ENCODE peak calls at places on chromosomes 2 and 18, in four cellular contexts. F, R, O and X are unnamed samples.
A peak's percentile ranks its signal among the peaks of the same experiment; 100 is the strongest.

GRCh38 chr2:37802106-37802791 is 122.8 kb upstream of the RMDN2 start:
- DNase-seq in R (no peak), F (no peak), O (no peak), X (no peak)

GRCh38 chr2:30912056-30912455 is 104.8 kb upstream of the CAPN13 start:
- DNase-seq in O (no peak), F (no peak), R (no peak), X (no peak)

GRCh38 chr2:197378494-197378972 is 56.3 kb downstream of the SF3B1 start:
- DNase-seq in O (no peak), R (peak; percentile 59), F (peak; percentile 58), X (peak; percentile 54)

GRCh38 chr2:180618570-180618969 is 361.8 kb upstream of the UBE2E3 start:
- DNase-seq in O (no peak), R (no peak), F (no peak), X (no peak)

GRCh38 chr2:17166506-17166905 is 351.7 kb downstream of the RAD51AP2 start:
- DNase-seq in F (no peak), R (no peak), O (no peak), X (no peak)

GRCh38 chr18:58590231-58590630 is 38.7 kb downstream of the ALPK2 start:
- DNase-seq in O (no peak), R (peak; percentile 29), F (no peak), X (peak; percentile 77)

GRCh38 chr18:62655520-62656219 is 59.7 kb upstream of the PHLPP1 start:
- DNase-seq in F (no peak), O (no peak), R (no peak), X (no peak)

GRCh38 chr2:226658555-226658954 is 141.1 kb downstream of the IRS1 start:
- DNase-seq in O (no peak), R (no peak), F (no peak), X (no peak)

GRCh38 chr18:21134895-21135294 is 23.3 kb upstream of the ROCK1 start:
- DNase-seq in R (no peak), O (no peak), F (no peak), X (no peak)

GRCh38 chr2:96142217-96143113 is 2.8 kb downstream of the DUSP2 start:
- DNase-seq in O (no peak), F (peak; percentile 77), R (peak; percentile 61), X (peak; percentile 22)

GRCh38 chr2:208006833-208007232 is 18.5 kb downstream of the PLEKHM3 start:
- DNase-seq in O (no peak), F (no peak), R (no peak), X (no peak)

GRCh38 chr18:1559563-1559962 is 654.9 kb downstream of the ADCYAP1 start:
- DNase-seq in F (peak; percentile 10), O (no peak), R (no peak), X (peak; percentile 3)

GRCh38 chr2:100778812-100779450 is 41.0 kb upstream of the NPAS2 start:
- DNase-seq in R (no peak), O (no peak), F (no peak), X (peak; percentile 68)

GRCh38 chr2:24822049-24822706 is 29.0 kb downstream of the CENPO start:
- DNase-seq in R (peak; percentile 56), O (no peak), F (no peak), X (no peak)

GRCh38 chr18:55220523-55220922 is 261.3 kb upstream of the CCDC68 start:
- DNase-seq in O (peak; percentile 33), R (no peak), F (no peak), X (no peak)

GRCh38 chr2:95025406-95026319 is at the start of gene MAL:
- DNase-seq in O (no peak), R (peak; percentile 60), F (no peak), X (no peak)

GRCh38 chr2:135755573-135755972 is 13.9 kb downstream of the UBXN4 start:
- DNase-seq in F (no peak), O (no peak), R (no peak), X (no peak)

GRCh38 chr2:214379227-214379626 is 31.6 kb upstream of the VWC2L start:
- DNase-seq in F (no peak), O (no peak), R (no peak), X (no peak)

DNA sequence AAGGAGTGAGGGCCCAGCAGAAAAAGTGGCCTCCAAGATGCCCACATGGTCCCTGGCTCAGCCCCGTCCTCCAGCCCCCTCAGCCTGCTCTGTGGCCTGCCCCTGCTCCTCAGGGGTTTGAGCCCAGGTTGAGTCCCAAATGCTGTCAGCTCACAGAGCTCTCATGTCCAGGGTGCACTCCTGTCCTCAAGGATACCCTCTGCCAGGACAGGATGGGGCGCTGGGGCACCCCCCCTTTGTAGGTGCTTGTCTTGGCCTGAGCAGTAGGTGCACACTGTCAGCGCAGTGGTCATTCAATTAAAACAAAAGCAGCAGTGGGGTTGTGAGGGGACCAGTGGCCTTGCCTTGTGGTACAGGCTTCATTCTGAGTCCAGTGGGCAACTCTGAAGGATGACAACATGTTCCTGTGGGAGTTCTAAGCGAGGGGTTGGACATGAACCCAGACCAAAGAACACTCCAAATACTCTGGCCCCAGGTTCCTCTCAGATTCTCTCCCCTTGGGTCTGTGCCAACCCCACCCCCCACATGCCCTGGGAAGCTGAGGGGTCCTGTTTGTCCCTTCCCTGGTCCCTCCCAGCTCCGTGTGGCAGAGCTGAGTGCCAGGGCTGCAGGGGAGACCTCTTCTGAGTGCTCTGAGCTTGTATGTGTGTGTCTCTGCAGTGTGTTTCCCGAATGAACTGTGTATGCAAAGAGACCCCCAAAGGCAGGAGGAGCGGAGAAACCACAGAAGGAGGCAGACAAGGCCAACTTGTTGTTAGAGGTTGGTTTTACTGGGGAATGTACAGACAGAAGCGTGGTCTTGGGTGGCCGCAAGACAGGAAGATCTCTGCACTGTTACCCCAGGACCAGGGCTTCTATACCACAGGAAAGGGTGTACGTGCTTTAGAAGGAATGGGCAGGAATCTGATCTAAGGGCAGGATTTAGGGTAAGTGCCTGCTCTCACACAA is 155.6 kb upstream of the HS6ST1 start:
- DNase-seq in R (no peak), O (no peak), F (no peak), X (no peak)
- TF ChIP-seq NR2C2 in R (no peak), O (no peak), F (no peak), X (no peak)

DNA sequence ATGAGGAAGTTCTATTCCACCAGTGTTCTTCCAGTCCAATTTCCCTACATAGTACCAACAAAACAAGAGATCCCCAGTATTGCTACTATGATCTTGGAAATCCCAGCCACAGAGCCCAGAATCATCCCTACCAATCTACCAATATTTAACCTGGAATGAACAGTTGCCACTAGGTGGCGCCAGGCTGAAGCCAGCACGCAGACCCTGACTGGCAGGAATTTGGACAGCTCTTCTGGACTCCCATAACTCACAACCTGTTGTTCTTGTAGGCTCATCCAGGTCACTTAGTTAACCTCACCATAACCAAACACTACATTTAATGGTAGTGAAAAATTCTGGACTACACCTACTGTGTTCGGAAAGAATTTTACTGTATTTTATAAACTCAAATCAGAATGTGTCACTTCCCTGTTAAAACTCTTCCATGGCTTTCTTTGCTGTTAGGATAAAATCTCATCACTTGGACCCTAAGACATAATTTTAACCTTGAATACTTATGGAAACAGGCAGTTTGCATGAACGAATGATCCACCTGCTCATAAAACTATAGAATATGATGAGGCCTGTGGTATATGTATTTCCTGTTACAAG is 59.8 kb upstream of the SLC38A11 start:
- DNase-seq in O (no peak), R (peak; percentile 75), F (peak; percentile 39), X (peak; percentile 68)
- TF ChIP-seq NR2C2 in O (no peak), R (no peak), F (no peak), X (no peak)

DNA sequence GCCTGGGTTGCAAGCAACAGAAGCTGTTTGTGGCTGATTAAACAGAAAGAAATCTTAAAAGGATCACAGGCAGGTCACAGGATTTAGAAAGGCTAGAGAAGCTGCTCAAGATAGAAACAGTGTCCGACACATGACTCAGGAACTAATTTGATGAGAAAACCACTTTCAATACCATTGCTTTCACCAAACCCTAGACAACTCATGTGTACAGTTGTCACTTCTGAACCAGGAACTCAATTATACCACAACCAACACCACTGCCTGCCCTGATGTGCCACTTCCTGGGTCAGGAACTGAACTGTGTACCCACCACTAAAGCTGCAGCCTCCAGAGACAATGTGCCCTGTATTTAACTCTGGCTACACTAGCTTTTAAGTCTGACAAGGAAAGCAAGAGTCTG is 56.0 kb downstream of the TMEM247 start:
- DNase-seq in F (no peak), O (peak; percentile 96), R (no peak), X (no peak)
- TF ChIP-seq NR2C2 in F (no peak), O (no peak), R (no peak), X (no peak)

DNA sequence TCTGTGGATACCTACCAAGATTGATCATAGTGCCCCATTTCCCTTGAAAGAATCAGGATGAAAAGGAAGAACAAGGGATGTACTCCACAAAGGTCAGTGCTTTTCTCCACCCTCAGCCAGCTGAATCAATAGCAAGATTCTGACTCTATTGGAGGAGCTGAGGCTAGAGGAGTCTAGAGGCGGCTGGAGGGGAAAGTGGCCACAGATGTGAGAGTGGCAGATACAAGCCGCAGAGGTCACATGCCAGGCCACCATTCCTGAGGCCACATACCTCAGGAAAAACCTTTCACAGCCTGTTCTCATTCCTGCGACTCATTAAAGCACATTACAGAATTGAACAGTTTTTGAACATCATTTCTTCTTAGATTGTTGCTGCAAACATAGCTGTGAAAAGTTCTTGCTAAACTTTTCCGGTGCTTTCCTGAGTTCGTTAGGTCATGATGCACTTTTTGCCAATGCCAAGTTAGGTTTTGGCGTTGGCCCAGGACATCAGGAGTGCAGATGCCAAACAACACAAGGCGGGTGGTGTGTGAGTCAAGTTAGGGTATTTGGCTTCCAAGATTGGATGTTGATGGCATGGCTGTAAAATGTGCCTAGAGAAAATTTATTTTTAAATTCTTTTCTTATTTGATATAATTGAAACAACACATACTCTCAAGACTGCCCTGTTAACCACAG is 160.7 kb upstream of the SP5 start:
- DNase-seq in O (no peak), R (no peak), F (no peak), X (no peak)
- TF ChIP-seq NR2C2 in O (no peak), R (no peak), F (no peak), X (no peak)

DNA sequence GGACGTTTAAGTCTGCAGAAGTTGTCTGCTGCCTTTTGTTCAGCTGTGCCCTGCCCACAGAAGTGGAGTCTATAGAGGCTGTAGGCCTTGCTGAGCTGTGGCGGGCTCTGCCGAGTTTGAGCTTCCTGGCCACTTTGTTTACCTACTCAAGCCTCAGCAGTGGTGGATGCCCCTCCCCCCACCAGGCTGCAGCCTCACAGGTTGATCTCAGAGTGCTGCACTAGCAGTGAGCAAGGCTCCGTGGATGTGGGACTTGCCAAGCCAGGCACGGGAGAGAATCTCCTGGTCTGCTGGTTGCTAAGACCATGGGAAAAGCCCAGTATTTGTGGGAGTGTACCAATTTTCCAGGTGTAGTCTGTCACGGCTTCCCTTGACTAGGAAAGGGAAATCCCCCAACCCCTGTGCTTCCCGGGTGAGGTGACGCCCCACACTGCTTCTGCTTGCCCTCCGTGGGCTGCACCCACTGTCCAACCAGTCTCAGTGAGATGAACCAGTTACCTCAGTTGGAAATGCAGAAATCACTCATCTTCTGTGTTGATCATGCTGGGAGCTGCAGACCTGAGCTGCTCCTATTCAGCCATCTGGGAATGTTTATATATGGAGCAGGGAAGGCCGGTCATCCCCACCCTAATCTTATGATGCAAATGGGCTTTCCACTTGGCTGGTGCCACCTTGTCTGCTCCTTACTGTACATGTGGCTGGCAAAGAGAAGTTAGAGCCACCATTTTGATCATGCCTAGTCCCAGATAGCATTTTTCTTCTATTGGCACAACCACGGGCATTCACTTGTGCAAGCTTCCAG is 156.9 kb upstream of the ITGA6 start:
- DNase-seq in R (peak; percentile 62), F (no peak), O (no peak), X (peak; percentile 50)
- TF ChIP-seq NR2C2 in R (no peak), F (no peak), O (no peak), X (no peak)